ENCODE peak calls at places on chromosomes 7 and 10, in seven cellular contexts. One of them, this sample, is unnamed.

GRCh38 chr7:109864263-109864662 is 1226.7 kb upstream of the LRRN3 start:
- DNase-seq in stimulated activated naive CD8-positive, alpha-beta T cell treated with anti-CD3 and anti-CD28 coated beads, Interleukin-15, Interleukin-2, amounts not matched to agents 100 U/mL and 50 U/mL, for 24 hours: no peak
- DNase-seq in Caki2: no peak
- DNase-seq in astrocyte: no peak
- DNase-seq in activated T-cell treated with anti-CD3 and anti-CD28 coated beads for 1 hour: no peak
- DNase-seq in astrocyte of the spinal cord: no peak
- DNase-seq in glutamatergic neuron: peak
- DNase-seq in this sample: no peak

GRCh38 chr10:29345144-29345892 is 56.4 kb downstream of the LYZL1 start:
- DNase-seq in stimulated activated naive CD8-positive, alpha-beta T cell treated with anti-CD3 and anti-CD28 coated beads, Interleukin-15, Interleukin-2, amounts not matched to agents 100 U/mL and 50 U/mL, for 24 hours: no peak
- DNase-seq in Caki2: no peak
- DNase-seq in astrocyte: no peak
- DNase-seq in activated T-cell treated with anti-CD3 and anti-CD28 coated beads for 1 hour: no peak
- DNase-seq in astrocyte of the spinal cord: no peak
- DNase-seq in glutamatergic neuron: no peak
- DNase-seq in this sample: no peak

GRCh38 chr7:103766630-103767029 is 222.8 kb downstream of the RELN start:
- DNase-seq in stimulated activated naive CD8-positive, alpha-beta T cell treated with anti-CD3 and anti-CD28 coated beads, Interleukin-15, Interleukin-2, amounts not matched to agents 100 U/mL and 50 U/mL, for 24 hours: no peak
- DNase-seq in Caki2: no peak
- DNase-seq in astrocyte: no peak
- DNase-seq in activated T-cell treated with anti-CD3 and anti-CD28 coated beads for 1 hour: no peak
- DNase-seq in astrocyte of the spinal cord: no peak
- DNase-seq in glutamatergic neuron: peak
- DNase-seq in this sample: no peak

GRCh38 chr10:71299071-71299759 is 19.8 kb upstream of the SLC29A3 start:
- DNase-seq in stimulated activated naive CD8-positive, alpha-beta T cell treated with anti-CD3 and anti-CD28 coated beads, Interleukin-15, Interleukin-2, amounts not matched to agents 100 U/mL and 50 U/mL, for 24 hours: no peak
- DNase-seq in Caki2: no peak
- DNase-seq in astrocyte: no peak
- DNase-seq in activated T-cell treated with anti-CD3 and anti-CD28 coated beads for 1 hour: no peak
- DNase-seq in astrocyte of the spinal cord: no peak
- DNase-seq in glutamatergic neuron: no peak
- DNase-seq in this sample: no peak

GRCh38 chr7:17965600-17965999 is 25.3 kb upstream of the SNX13 start:
- DNase-seq in stimulated activated naive CD8-positive, alpha-beta T cell treated with anti-CD3 and anti-CD28 coated beads, Interleukin-15, Interleukin-2, amounts not matched to agents 100 U/mL and 50 U/mL, for 24 hours: no peak
- DNase-seq in Caki2: no peak
- DNase-seq in astrocyte: peak
- DNase-seq in activated T-cell treated with anti-CD3 and anti-CD28 coated beads for 1 hour: no peak
- DNase-seq in astrocyte of the spinal cord: peak
- DNase-seq in glutamatergic neuron: no peak
- DNase-seq in this sample: no peak

GRCh38 chr7:103651978-103652377 is 206.0 kb upstream of the SLC26A5 start:
- DNase-seq in stimulated activated naive CD8-positive, alpha-beta T cell treated with anti-CD3 and anti-CD28 coated beads, Interleukin-15, Interleukin-2, amounts not matched to agents 100 U/mL and 50 U/mL, for 24 hours: no peak
- DNase-seq in Caki2: peak
- DNase-seq in astrocyte: no peak
- DNase-seq in activated T-cell treated with anti-CD3 and anti-CD28 coated beads for 1 hour: no peak
- DNase-seq in astrocyte of the spinal cord: no peak
- DNase-seq in glutamatergic neuron: no peak
- DNase-seq in this sample: no peak

GRCh38 chr7:155003215-155003999 is 483 bp upstream of the PAXIP1 start:
- DNase-seq in stimulated activated naive CD8-positive, alpha-beta T cell treated with anti-CD3 and anti-CD28 coated beads, Interleukin-15, Interleukin-2, amounts not matched to agents 100 U/mL and 50 U/mL, for 24 hours: peak
- DNase-seq in Caki2: peak
- DNase-seq in astrocyte: peak
- DNase-seq in activated T-cell treated with anti-CD3 and anti-CD28 coated beads for 1 hour: peak
- DNase-seq in astrocyte of the spinal cord: peak
- DNase-seq in glutamatergic neuron: peak
- DNase-seq in this sample: peak

GRCh38 chr7:95027181-95027872 is 119.9 kb downstream of the PPP1R9A start:
- DNase-seq in stimulated activated naive CD8-positive, alpha-beta T cell treated with anti-CD3 and anti-CD28 coated beads, Interleukin-15, Interleukin-2, amounts not matched to agents 100 U/mL and 50 U/mL, for 24 hours: no peak
- DNase-seq in Caki2: no peak
- DNase-seq in astrocyte: no peak
- DNase-seq in activated T-cell treated with anti-CD3 and anti-CD28 coated beads for 1 hour: no peak
- DNase-seq in astrocyte of the spinal cord: no peak
- DNase-seq in glutamatergic neuron: no peak
- DNase-seq in this sample: no peak

GRCh38 chr7:16840094-16840493 is 35.3 kb upstream of the AGR2 start:
- DNase-seq in stimulated activated naive CD8-positive, alpha-beta T cell treated with anti-CD3 and anti-CD28 coated beads, Interleukin-15, Interleukin-2, amounts not matched to agents 100 U/mL and 50 U/mL, for 24 hours: no peak
- DNase-seq in Caki2: no peak
- DNase-seq in astrocyte: no peak
- DNase-seq in activated T-cell treated with anti-CD3 and anti-CD28 coated beads for 1 hour: no peak
- DNase-seq in astrocyte of the spinal cord: no peak
- DNase-seq in glutamatergic neuron: no peak
- DNase-seq in this sample: no peak

GRCh38 chr10:62804384-62805138 is at the start of gene ADO:
- DNase-seq in stimulated activated naive CD8-positive, alpha-beta T cell treated with anti-CD3 and anti-CD28 coated beads, Interleukin-15, Interleukin-2, amounts not matched to agents 100 U/mL and 50 U/mL, for 24 hours: peak
- DNase-seq in Caki2: peak
- DNase-seq in astrocyte: peak
- DNase-seq in activated T-cell treated with anti-CD3 and anti-CD28 coated beads for 1 hour: peak
- DNase-seq in astrocyte of the spinal cord: peak
- DNase-seq in glutamatergic neuron: peak
- DNase-seq in this sample: peak

GRCh38 chr10:97771055-97771811 is 566 bp downstream of the SFRP5 start:
- DNase-seq in stimulated activated naive CD8-positive, alpha-beta T cell treated with anti-CD3 and anti-CD28 coated beads, Interleukin-15, Interleukin-2, amounts not matched to agents 100 U/mL and 50 U/mL, for 24 hours: peak
- DNase-seq in Caki2: peak
- DNase-seq in astrocyte: peak
- DNase-seq in activated T-cell treated with anti-CD3 and anti-CD28 coated beads for 1 hour: no peak
- DNase-seq in astrocyte of the spinal cord: peak
- DNase-seq in glutamatergic neuron: peak
- DNase-seq in this sample: no peak

GRCh38 chr10:59019603-59020002 is 156.8 kb upstream of the PHYHIPL start:
- DNase-seq in stimulated activated naive CD8-positive, alpha-beta T cell treated with anti-CD3 and anti-CD28 coated beads, Interleukin-15, Interleukin-2, amounts not matched to agents 100 U/mL and 50 U/mL, for 24 hours: no peak
- DNase-seq in Caki2: no peak
- DNase-seq in astrocyte: no peak
- DNase-seq in activated T-cell treated with anti-CD3 and anti-CD28 coated beads for 1 hour: no peak
- DNase-seq in astrocyte of the spinal cord: peak
- DNase-seq in glutamatergic neuron: no peak
- DNase-seq in this sample: no peak

GRCh38 chr7:126426652-126427051 is 826.1 kb downstream of the GRM8 start:
- DNase-seq in stimulated activated naive CD8-positive, alpha-beta T cell treated with anti-CD3 and anti-CD28 coated beads, Interleukin-15, Interleukin-2, amounts not matched to agents 100 U/mL and 50 U/mL, for 24 hours: no peak
- DNase-seq in Caki2: no peak
- DNase-seq in astrocyte: no peak
- DNase-seq in activated T-cell treated with anti-CD3 and anti-CD28 coated beads for 1 hour: no peak
- DNase-seq in astrocyte of the spinal cord: no peak
- DNase-seq in glutamatergic neuron: no peak
- DNase-seq in this sample: no peak

GRCh38 chr7:111763221-111763791 is 201.0 kb upstream of the IMMP2L start:
- DNase-seq in stimulated activated naive CD8-positive, alpha-beta T cell treated with anti-CD3 and anti-CD28 coated beads, Interleukin-15, Interleukin-2, amounts not matched to agents 100 U/mL and 50 U/mL, for 24 hours: no peak
- DNase-seq in Caki2: peak
- DNase-seq in astrocyte: peak
- DNase-seq in activated T-cell treated with anti-CD3 and anti-CD28 coated beads for 1 hour: no peak
- DNase-seq in astrocyte of the spinal cord: peak
- DNase-seq in glutamatergic neuron: peak
- DNase-seq in this sample: peak

GRCh38 chr7:3238525-3239210 is 62.4 kb upstream of the SDK1 start:
- DNase-seq in stimulated activated naive CD8-positive, alpha-beta T cell treated with anti-CD3 and anti-CD28 coated beads, Interleukin-15, Interleukin-2, amounts not matched to agents 100 U/mL and 50 U/mL, for 24 hours: no peak
- DNase-seq in Caki2: no peak
- DNase-seq in astrocyte: peak
- DNase-seq in activated T-cell treated with anti-CD3 and anti-CD28 coated beads for 1 hour: no peak
- DNase-seq in astrocyte of the spinal cord: no peak
- DNase-seq in glutamatergic neuron: no peak
- DNase-seq in this sample: peak

GRCh38 chr10:110901954-110902819 is 16.8 kb downstream of the BBIP1 start:
- DNase-seq in stimulated activated naive CD8-positive, alpha-beta T cell treated with anti-CD3 and anti-CD28 coated beads, Interleukin-15, Interleukin-2, amounts not matched to agents 100 U/mL and 50 U/mL, for 24 hours: peak
- DNase-seq in Caki2: peak
- DNase-seq in astrocyte: peak
- DNase-seq in activated T-cell treated with anti-CD3 and anti-CD28 coated beads for 1 hour: no peak
- DNase-seq in astrocyte of the spinal cord: peak
- DNase-seq in glutamatergic neuron: no peak
- DNase-seq in this sample: no peak

GRCh38 chr7:119172043-119172442 is 947.5 kb downstream of the ANKRD7 start:
- DNase-seq in stimulated activated naive CD8-positive, alpha-beta T cell treated with anti-CD3 and anti-CD28 coated beads, Interleukin-15, Interleukin-2, amounts not matched to agents 100 U/mL and 50 U/mL, for 24 hours: no peak
- DNase-seq in Caki2: no peak
- DNase-seq in astrocyte: no peak
- DNase-seq in activated T-cell treated with anti-CD3 and anti-CD28 coated beads for 1 hour: no peak
- DNase-seq in astrocyte of the spinal cord: no peak
- DNase-seq in glutamatergic neuron: no peak
- DNase-seq in this sample: no peak

GRCh38 chr10:95501203-95502094 is 59.7 kb downstream of the SORBS1 start:
- DNase-seq in stimulated activated naive CD8-positive, alpha-beta T cell treated with anti-CD3 and anti-CD28 coated beads, Interleukin-15, Interleukin-2, amounts not matched to agents 100 U/mL and 50 U/mL, for 24 hours: no peak
- DNase-seq in Caki2: no peak
- DNase-seq in astrocyte: no peak
- DNase-seq in activated T-cell treated with anti-CD3 and anti-CD28 coated beads for 1 hour: no peak
- DNase-seq in astrocyte of the spinal cord: no peak
- DNase-seq in glutamatergic neuron: no peak
- DNase-seq in this sample: no peak

GRCh38 chr10:132841254-132841975 is 55.5 kb upstream of the NKX6-2 start:
- DNase-seq in stimulated activated naive CD8-positive, alpha-beta T cell treated with anti-CD3 and anti-CD28 coated beads, Interleukin-15, Interleukin-2, amounts not matched to agents 100 U/mL and 50 U/mL, for 24 hours: no peak
- DNase-seq in Caki2: no peak
- DNase-seq in astrocyte: no peak
- DNase-seq in activated T-cell treated with anti-CD3 and anti-CD28 coated beads for 1 hour: no peak
- DNase-seq in astrocyte of the spinal cord: no peak
- DNase-seq in glutamatergic neuron: no peak
- DNase-seq in this sample: no peak

GRCh38 chr7:157576415-157576814 is 239.6 kb downstream of the DNAJB6 start:
- DNase-seq in stimulated activated naive CD8-positive, alpha-beta T cell treated with anti-CD3 and anti-CD28 coated beads, Interleukin-15, Interleukin-2, amounts not matched to agents 100 U/mL and 50 U/mL, for 24 hours: peak
- DNase-seq in Caki2: no peak
- DNase-seq in astrocyte: no peak
- DNase-seq in activated T-cell treated with anti-CD3 and anti-CD28 coated beads for 1 hour: peak
- DNase-seq in astrocyte of the spinal cord: no peak
- DNase-seq in glutamatergic neuron: no peak
- DNase-seq in this sample: no peak

GRCh38 chr7:92137531-92137930 is 3.3 kb upstream of the CYP51A1 start:
- DNase-seq in stimulated activated naive CD8-positive, alpha-beta T cell treated with anti-CD3 and anti-CD28 coated beads, Interleukin-15, Interleukin-2, amounts not matched to agents 100 U/mL and 50 U/mL, for 24 hours: no peak
- DNase-seq in Caki2: no peak
- DNase-seq in astrocyte: peak
- DNase-seq in activated T-cell treated with anti-CD3 and anti-CD28 coated beads for 1 hour: no peak
- DNase-seq in astrocyte of the spinal cord: no peak
- DNase-seq in glutamatergic neuron: no peak
- DNase-seq in this sample: no peak

GRCh38 chr7:24718977-24719491 is 38.2 kb downstream of the GSDME start:
- DNase-seq in stimulated activated naive CD8-positive, alpha-beta T cell treated with anti-CD3 and anti-CD28 coated beads, Interleukin-15, Interleukin-2, amounts not matched to agents 100 U/mL and 50 U/mL, for 24 hours: no peak
- DNase-seq in Caki2: no peak
- DNase-seq in astrocyte: no peak
- DNase-seq in activated T-cell treated with anti-CD3 and anti-CD28 coated beads for 1 hour: no peak
- DNase-seq in astrocyte of the spinal cord: no peak
- DNase-seq in glutamatergic neuron: no peak
- DNase-seq in this sample: no peak

GRCh38 chr7:12747687-12748306 is 60.4 kb downstream of the ARL4A start:
- DNase-seq in stimulated activated naive CD8-positive, alpha-beta T cell treated with anti-CD3 and anti-CD28 coated beads, Interleukin-15, Interleukin-2, amounts not matched to agents 100 U/mL and 50 U/mL, for 24 hours: no peak
- DNase-seq in Caki2: no peak
- DNase-seq in astrocyte: no peak
- DNase-seq in activated T-cell treated with anti-CD3 and anti-CD28 coated beads for 1 hour: no peak
- DNase-seq in astrocyte of the spinal cord: no peak
- DNase-seq in glutamatergic neuron: no peak
- DNase-seq in this sample: no peak

GRCh38 chr7:45092100-45092930 is 3.5 kb upstream of the NACAD start:
- DNase-seq in stimulated activated naive CD8-positive, alpha-beta T cell treated with anti-CD3 and anti-CD28 coated beads, Interleukin-15, Interleukin-2, amounts not matched to agents 100 U/mL and 50 U/mL, for 24 hours: no peak
- DNase-seq in Caki2: no peak
- DNase-seq in astrocyte: no peak
- DNase-seq in activated T-cell treated with anti-CD3 and anti-CD28 coated beads for 1 hour: no peak
- DNase-seq in astrocyte of the spinal cord: no peak
- DNase-seq in glutamatergic neuron: no peak
- DNase-seq in this sample: no peak

GRCh38 chr7:146090023-146090645 is 26.5 kb upstream of the CNTNAP2 start:
- DNase-seq in stimulated activated naive CD8-positive, alpha-beta T cell treated with anti-CD3 and anti-CD28 coated beads, Interleukin-15, Interleukin-2, amounts not matched to agents 100 U/mL and 50 U/mL, for 24 hours: no peak
- DNase-seq in Caki2: peak
- DNase-seq in astrocyte: no peak
- DNase-seq in activated T-cell treated with anti-CD3 and anti-CD28 coated beads for 1 hour: no peak
- DNase-seq in astrocyte of the spinal cord: peak
- DNase-seq in glutamatergic neuron: no peak
- DNase-seq in this sample: peak

GRCh38 chr10:125698599-125698998 is 15.6 kb upstream of the TEX36 start:
- DNase-seq in stimulated activated naive CD8-positive, alpha-beta T cell treated with anti-CD3 and anti-CD28 coated beads, Interleukin-15, Interleukin-2, amounts not matched to agents 100 U/mL and 50 U/mL, for 24 hours: no peak
- DNase-seq in Caki2: no peak
- DNase-seq in astrocyte: no peak
- DNase-seq in activated T-cell treated with anti-CD3 and anti-CD28 coated beads for 1 hour: no peak
- DNase-seq in astrocyte of the spinal cord: no peak
- DNase-seq in glutamatergic neuron: no peak
- DNase-seq in this sample: no peak

GRCh38 chr7:123749537-123749857 is 694 bp upstream of the WASL start:
- DNase-seq in stimulated activated naive CD8-positive, alpha-beta T cell treated with anti-CD3 and anti-CD28 coated beads, Interleukin-15, Interleukin-2, amounts not matched to agents 100 U/mL and 50 U/mL, for 24 hours: no peak
- DNase-seq in Caki2: no peak
- DNase-seq in astrocyte: peak
- DNase-seq in activated T-cell treated with anti-CD3 and anti-CD28 coated beads for 1 hour: peak
- DNase-seq in astrocyte of the spinal cord: no peak
- DNase-seq in glutamatergic neuron: no peak
- DNase-seq in this sample: peak

GRCh38 chr10:75067272-75067671 is 44.2 kb upstream of the SAMD8 start:
- DNase-seq in stimulated activated naive CD8-positive, alpha-beta T cell treated with anti-CD3 and anti-CD28 coated beads, Interleukin-15, Interleukin-2, amounts not matched to agents 100 U/mL and 50 U/mL, for 24 hours: no peak
- DNase-seq in Caki2: no peak
- DNase-seq in astrocyte: no peak
- DNase-seq in activated T-cell treated with anti-CD3 and anti-CD28 coated beads for 1 hour: no peak
- DNase-seq in astrocyte of the spinal cord: no peak
- DNase-seq in glutamatergic neuron: no peak
- DNase-seq in this sample: no peak

GRCh38 chr7:27148776-27149641 is 1.4 kb upstream of the HOXA6 start:
- DNase-seq in stimulated activated naive CD8-positive, alpha-beta T cell treated with anti-CD3 and anti-CD28 coated beads, Interleukin-15, Interleukin-2, amounts not matched to agents 100 U/mL and 50 U/mL, for 24 hours: no peak
- DNase-seq in Caki2: no peak
- DNase-seq in astrocyte: no peak
- DNase-seq in activated T-cell treated with anti-CD3 and anti-CD28 coated beads for 1 hour: no peak
- DNase-seq in astrocyte of the spinal cord: no peak
- DNase-seq in glutamatergic neuron: no peak
- DNase-seq in this sample: peak

GRCh38 chr10:76251773-76252617 is 820.6 kb downstream of the LRMDA start:
- DNase-seq in stimulated activated naive CD8-positive, alpha-beta T cell treated with anti-CD3 and anti-CD28 coated beads, Interleukin-15, Interleukin-2, amounts not matched to agents 100 U/mL and 50 U/mL, for 24 hours: no peak
- DNase-seq in Caki2: peak
- DNase-seq in astrocyte: peak
- DNase-seq in activated T-cell treated with anti-CD3 and anti-CD28 coated beads for 1 hour: no peak
- DNase-seq in astrocyte of the spinal cord: peak
- DNase-seq in glutamatergic neuron: no peak
- DNase-seq in this sample: no peak

GRCh38 chr10:14530465-14530864 is 199.7 kb upstream of the FRMD4A start:
- DNase-seq in stimulated activated naive CD8-positive, alpha-beta T cell treated with anti-CD3 and anti-CD28 coated beads, Interleukin-15, Interleukin-2, amounts not matched to agents 100 U/mL and 50 U/mL, for 24 hours: no peak
- DNase-seq in Caki2: no peak
- DNase-seq in astrocyte: no peak
- DNase-seq in activated T-cell treated with anti-CD3 and anti-CD28 coated beads for 1 hour: no peak
- DNase-seq in astrocyte of the spinal cord: no peak
- DNase-seq in glutamatergic neuron: no peak
- DNase-seq in this sample: no peak

GRCh38 chr10:73874267-73875138 is at the start of gene CAMK2G:
- DNase-seq in stimulated activated naive CD8-positive, alpha-beta T cell treated with anti-CD3 and anti-CD28 coated beads, Interleukin-15, Interleukin-2, amounts not matched to agents 100 U/mL and 50 U/mL, for 24 hours: peak
- DNase-seq in Caki2: peak
- DNase-seq in astrocyte: peak
- DNase-seq in activated T-cell treated with anti-CD3 and anti-CD28 coated beads for 1 hour: peak
- DNase-seq in astrocyte of the spinal cord: peak
- DNase-seq in glutamatergic neuron: peak
- DNase-seq in this sample: peak

GRCh38 chr7:132402751-132403245 is 173.5 kb downstream of the PLXNA4 start:
- DNase-seq in stimulated activated naive CD8-positive, alpha-beta T cell treated with anti-CD3 and anti-CD28 coated beads, Interleukin-15, Interleukin-2, amounts not matched to agents 100 U/mL and 50 U/mL, for 24 hours: no peak
- DNase-seq in Caki2: no peak
- DNase-seq in astrocyte: peak
- DNase-seq in activated T-cell treated with anti-CD3 and anti-CD28 coated beads for 1 hour: no peak
- DNase-seq in astrocyte of the spinal cord: peak
- DNase-seq in glutamatergic neuron: no peak
- DNase-seq in this sample: no peak

This sample was measured in RCC 7860.